ENCODE peak calls at places on chromosomes 4 and X, in eight cellular contexts. One of them, this sample, is unnamed.
A peak's percentile ranks its signal among the peaks of the same experiment; 100 is the strongest.

GRCh38 chrX:40663880-40664630 is 16.7 kb upstream of the CXorf38 start:
- ATAC-seq in HepG2: no peak
- ATAC-seq in K562: peak; percentile 68
- ATAC-seq in Panc1: no peak
- ATAC-seq in HCT116: no peak
- ATAC-seq in upper lobe of left lung: no peak
- ATAC-seq in GM12878: no peak
- ATAC-seq in GM23338: peak; percentile 87
- ATAC-seq in this sample: no peak

GRCh38 chrX:110210417-110211139 is 107.3 kb downstream of the AMMECR1 start:
- ATAC-seq in upper lobe of left lung: no peak
- ATAC-seq in Panc1: peak; percentile 88
- ATAC-seq in K562: peak; percentile 49
- ATAC-seq in HepG2: no peak
- ATAC-seq in GM12878: no peak
- ATAC-seq in GM23338: no peak
- ATAC-seq in HCT116: peak; percentile 81
- ATAC-seq in this sample: no peak

GRCh38 chrX:81202413-81202794 is 502 bp downstream of the SH3BGRL start:
- ATAC-seq in GM23338: peak; percentile 47
- ATAC-seq in Panc1: peak; percentile 59
- ATAC-seq in K562: peak; percentile 65
- ATAC-seq in GM12878: peak; percentile 38
- ATAC-seq in HCT116: peak; percentile 37
- ATAC-seq in upper lobe of left lung: peak; percentile 51
- ATAC-seq in HepG2: peak; percentile 29
- ATAC-seq in this sample: no peak

GRCh38 chr4:40516651-40517050 is 113.0 kb downstream of the RBM47 start:
- ATAC-seq in HCT116: no peak
- ATAC-seq in K562: no peak
- ATAC-seq in GM23338: peak; percentile 88
- ATAC-seq in upper lobe of left lung: no peak
- ATAC-seq in GM12878: peak; percentile 11
- ATAC-seq in HepG2: no peak
- ATAC-seq in Panc1: no peak
- ATAC-seq in this sample: no peak

GRCh38 chrX:131741103-131741581 is 197.3 kb downstream of the OR13H1 start:
- ATAC-seq in HCT116: no peak
- ATAC-seq in upper lobe of left lung: peak; percentile 94
- ATAC-seq in HepG2: no peak
- ATAC-seq in K562: no peak
- ATAC-seq in Panc1: no peak
- ATAC-seq in GM12878: peak; percentile 83
- ATAC-seq in GM23338: no peak
- ATAC-seq in this sample: peak; percentile 90

GRCh38 chr4:121125486-121125885 is 38.6 kb downstream of the TNIP3 start:
- ATAC-seq in GM23338: no peak
- ATAC-seq in upper lobe of left lung: no peak
- ATAC-seq in GM12878: no peak
- ATAC-seq in K562: no peak
- ATAC-seq in HepG2: peak; percentile 67
- ATAC-seq in HCT116: no peak
- ATAC-seq in Panc1: no peak
- ATAC-seq in this sample: peak; percentile 16

GRCh38 chrX:9899640-9900075 is 67.5 kb upstream of the CLDN34 start:
- ATAC-seq in HepG2: no peak
- ATAC-seq in GM23338: no peak
- ATAC-seq in GM12878: peak; percentile 82
- ATAC-seq in upper lobe of left lung: no peak
- ATAC-seq in Panc1: no peak
- ATAC-seq in HCT116: no peak
- ATAC-seq in K562: no peak
- ATAC-seq in this sample: no peak

GRCh38 chr4:158875026-158875425 is 106.2 kb downstream of the FNIP2 start:
- ATAC-seq in Panc1: no peak
- ATAC-seq in HepG2: peak; percentile 26
- ATAC-seq in upper lobe of left lung: no peak
- ATAC-seq in GM12878: no peak
- ATAC-seq in HCT116: no peak
- ATAC-seq in K562: no peak
- ATAC-seq in GM23338: no peak
- ATAC-seq in this sample: no peak

GRCh38 chr4:21901831-21902230 is 46.7 kb downstream of the KCNIP4 start:
- ATAC-seq in Panc1: no peak
- ATAC-seq in GM12878: no peak
- ATAC-seq in HepG2: no peak
- ATAC-seq in upper lobe of left lung: no peak
- ATAC-seq in GM23338: no peak
- ATAC-seq in HCT116: no peak
- ATAC-seq in K562: no peak
- ATAC-seq in this sample: no peak

GRCh38 chr4:114688063-114688462 is 89.5 kb downstream of the UGT8 start:
- ATAC-seq in GM12878: no peak
- ATAC-seq in Panc1: no peak
- ATAC-seq in HCT116: no peak
- ATAC-seq in GM23338: no peak
- ATAC-seq in HepG2: no peak
- ATAC-seq in K562: no peak
- ATAC-seq in upper lobe of left lung: no peak
- ATAC-seq in this sample: no peak

GRCh38 chr4:186266699-186267467 is 894 bp downstream of the F11 start:
- ATAC-seq in HCT116: no peak
- ATAC-seq in K562: no peak
- ATAC-seq in GM12878: no peak
- ATAC-seq in HepG2: peak; percentile 97
- ATAC-seq in GM23338: peak; percentile 96
- ATAC-seq in upper lobe of left lung: peak; percentile 84
- ATAC-seq in Panc1: no peak
- ATAC-seq in this sample: no peak

GRCh38 chrX:378443-378842 is 8.3 kb downstream of the PPP2R3B start:
- ATAC-seq in upper lobe of left lung: peak; percentile 58
- ATAC-seq in GM12878: no peak
- ATAC-seq in Panc1: no peak
- ATAC-seq in HepG2: no peak
- ATAC-seq in K562: no peak
- ATAC-seq in GM23338: no peak
- ATAC-seq in HCT116: no peak
- ATAC-seq in this sample: no peak

GRCh38 chrX:42396136-42396535 is 381.8 kb downstream of the PPP1R2C start:
- ATAC-seq in Panc1: no peak
- ATAC-seq in upper lobe of left lung: no peak
- ATAC-seq in GM12878: no peak
- ATAC-seq in GM23338: no peak
- ATAC-seq in HepG2: no peak
- ATAC-seq in K562: no peak
- ATAC-seq in HCT116: no peak
- ATAC-seq in this sample: no peak

GRCh38 chr4:152935661-152936445 is at the start of gene FHDC1:
- ATAC-seq in GM23338: peak; percentile 80
- ATAC-seq in upper lobe of left lung: peak; percentile 92
- ATAC-seq in HepG2: peak; percentile 84
- ATAC-seq in Panc1: peak; percentile 75
- ATAC-seq in K562: peak; percentile 91
- ATAC-seq in GM12878: peak; percentile 59
- ATAC-seq in HCT116: peak; percentile 88
- ATAC-seq in this sample: peak; percentile 22
- TF ChIP-seq CTCF in GM23338: no peak
- TF ChIP-seq CTCF in upper lobe of left lung: peak; percentile 31
- TF ChIP-seq CTCF in HepG2: peak; percentile 24
- TF ChIP-seq CTCF in Panc1: peak; percentile 2
- TF ChIP-seq CTCF in K562: no peak
- TF ChIP-seq CTCF in GM12878: no peak
- TF ChIP-seq CTCF in HCT116: peak; percentile 20
- TF ChIP-seq CTCF in this sample: no peak

GRCh38 chr4:16969696-16970135 is 71.3 kb upstream of the LDB2 start:
- ATAC-seq in HCT116: no peak
- ATAC-seq in HepG2: peak; percentile 82
- ATAC-seq in GM23338: no peak
- ATAC-seq in GM12878: no peak
- ATAC-seq in upper lobe of left lung: no peak
- ATAC-seq in Panc1: no peak
- ATAC-seq in K562: no peak
- ATAC-seq in this sample: peak; percentile 93

DNA sequence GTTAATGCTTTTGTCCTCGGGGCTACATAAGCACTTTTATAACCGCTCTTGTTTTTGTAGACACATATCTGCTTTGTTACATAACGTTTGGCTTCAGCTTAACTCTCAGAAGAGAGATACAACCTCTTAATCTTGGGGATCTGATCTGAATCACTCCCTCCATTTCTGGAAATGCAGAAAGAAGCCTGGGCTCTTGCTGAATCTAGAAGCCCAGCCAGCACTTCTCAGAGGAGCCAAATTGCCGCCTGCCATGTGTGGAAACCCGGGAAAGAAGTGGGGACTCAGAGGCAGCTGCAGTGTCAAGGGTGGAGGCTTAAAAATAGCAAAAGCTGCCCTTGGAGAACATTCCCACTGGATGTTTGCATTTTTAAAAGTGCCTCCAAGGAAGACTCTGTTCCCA is 69.3 kb upstream of the LDB2 start:
- ATAC-seq in Panc1: no peak
- ATAC-seq in K562: no peak
- ATAC-seq in HepG2: no peak
- ATAC-seq in upper lobe of left lung: no peak
- ATAC-seq in HCT116: no peak
- ATAC-seq in GM12878: no peak
- ATAC-seq in GM23338: no peak
- ATAC-seq in this sample: peak; percentile 61
- TF ChIP-seq POLR2AphosphoS5 in Panc1: no peak
- TF ChIP-seq POLR2AphosphoS5 in K562: no peak
- TF ChIP-seq POLR2AphosphoS5 in HepG2: no peak
- TF ChIP-seq POLR2AphosphoS5 in upper lobe of left lung: no peak
- TF ChIP-seq POLR2AphosphoS5 in HCT116: no peak
- TF ChIP-seq POLR2AphosphoS5 in GM12878: no peak
- TF ChIP-seq POLR2AphosphoS5 in GM23338: no peak
- TF ChIP-seq POLR2AphosphoS5 in this sample: peak; percentile 61

GRCh38 chr4:116599859-116600258 is 485.5 kb downstream of the TRAM1L1 start:
- ATAC-seq in upper lobe of left lung: no peak
- ATAC-seq in Panc1: no peak
- ATAC-seq in HepG2: peak; percentile 96
- ATAC-seq in GM12878: peak; percentile 94
- ATAC-seq in HCT116: peak; percentile 81
- ATAC-seq in K562: peak; percentile 69
- ATAC-seq in GM23338: peak; percentile 94
- ATAC-seq in this sample: no peak
- TF ChIP-seq CTCF in upper lobe of left lung: no peak
- TF ChIP-seq CTCF in Panc1: no peak
- TF ChIP-seq CTCF in HepG2: peak; percentile 28
- TF ChIP-seq CTCF in GM12878: peak; percentile 44
- TF ChIP-seq CTCF in HCT116: peak; percentile 40
- TF ChIP-seq CTCF in K562: no peak
- TF ChIP-seq CTCF in GM23338: peak; percentile 46
- TF ChIP-seq CTCF in this sample: no peak

DNA sequence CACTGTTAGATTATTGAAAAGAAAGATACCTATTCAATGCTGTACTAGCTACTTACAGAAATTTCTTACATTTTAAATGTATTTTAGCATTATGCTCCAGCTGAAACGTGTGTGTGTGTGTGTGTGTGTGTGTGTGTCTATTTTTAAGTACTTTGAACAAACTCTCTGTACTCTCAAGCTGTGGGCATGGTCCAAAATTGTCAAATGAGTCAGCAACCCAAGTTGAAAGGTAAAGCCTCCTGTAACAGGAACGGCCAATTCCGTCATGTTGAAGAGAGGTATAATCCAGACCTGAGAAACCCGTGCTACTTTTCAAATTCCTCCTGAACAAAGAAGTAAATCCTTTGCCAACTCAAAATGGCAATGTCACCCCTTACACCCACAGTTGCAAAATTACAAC is 20.5 kb downstream of the MAOB start:
- ATAC-seq in HepG2: no peak
- ATAC-seq in HCT116: peak; percentile 72
- ATAC-seq in K562: no peak
- ATAC-seq in Panc1: no peak
- ATAC-seq in upper lobe of left lung: no peak
- ATAC-seq in GM23338: no peak
- ATAC-seq in GM12878: no peak
- ATAC-seq in this sample: peak; percentile 66
- TF ChIP-seq POLR2AphosphoS5 in HepG2: no peak
- TF ChIP-seq POLR2AphosphoS5 in HCT116: no peak
- TF ChIP-seq POLR2AphosphoS5 in K562: no peak
- TF ChIP-seq POLR2AphosphoS5 in Panc1: no peak
- TF ChIP-seq POLR2AphosphoS5 in upper lobe of left lung: no peak
- TF ChIP-seq POLR2AphosphoS5 in GM23338: no peak
- TF ChIP-seq POLR2AphosphoS5 in GM12878: no peak
- TF ChIP-seq POLR2AphosphoS5 in this sample: peak; percentile 44

DNA sequence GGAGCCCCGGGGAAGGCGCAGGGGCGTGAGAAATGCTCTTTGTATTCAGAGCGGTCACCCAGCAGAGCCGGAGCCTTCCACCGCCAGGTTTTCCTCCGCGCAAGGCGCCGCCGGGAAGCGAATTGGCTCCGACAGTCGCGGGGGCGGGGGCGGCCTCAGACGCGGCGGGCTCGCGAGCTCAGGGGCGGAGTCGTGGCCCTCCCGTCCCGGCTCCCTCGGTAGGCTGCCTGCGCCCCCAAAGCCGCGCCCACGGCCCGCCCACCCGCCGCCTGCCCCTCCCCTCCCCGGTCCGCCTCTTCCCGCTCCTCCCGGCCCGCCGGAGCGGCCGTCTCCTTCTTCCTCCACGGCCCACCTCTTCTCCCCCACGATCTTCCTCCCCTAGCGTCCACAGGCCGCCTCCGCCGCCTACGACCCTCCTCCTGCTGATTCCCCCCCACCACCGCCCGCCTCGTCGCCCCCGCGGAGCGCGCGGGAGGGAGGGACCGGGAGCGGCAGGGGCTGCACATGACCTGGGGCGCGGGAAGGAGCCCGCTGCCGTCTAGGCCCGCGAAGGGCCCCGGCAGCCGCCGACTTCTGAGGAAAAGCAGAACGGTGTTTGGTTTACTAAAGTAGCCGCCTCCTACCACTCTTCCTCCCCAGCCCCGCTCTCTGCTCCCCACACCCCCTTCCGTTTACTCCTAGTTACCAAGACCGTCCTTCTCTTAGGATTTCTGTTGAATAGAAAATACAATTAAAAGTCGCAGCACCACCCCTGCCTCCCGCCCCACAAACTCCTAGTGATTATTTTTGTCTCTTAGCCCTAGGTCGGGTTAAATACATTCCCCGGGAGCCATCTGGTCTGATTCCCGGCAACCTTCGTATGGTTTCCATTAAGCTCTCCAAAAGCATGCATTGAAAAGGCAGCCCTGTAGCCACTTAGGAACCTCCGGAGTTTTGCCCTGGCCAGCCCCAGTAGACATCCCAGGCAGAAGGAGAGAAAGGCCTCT is 53.2 kb downstream of the C4orf51 start:
- ATAC-seq in HepG2: peak; percentile 83
- ATAC-seq in Panc1: peak; percentile 91
- ATAC-seq in K562: peak; percentile 99
- ATAC-seq in GM23338: peak; percentile 87
- ATAC-seq in upper lobe of left lung: peak; percentile 90
- ATAC-seq in HCT116: peak; percentile 89
- ATAC-seq in GM12878: peak; percentile 95
- ATAC-seq in this sample: peak; percentile 89
- TF ChIP-seq CTCF in HepG2: no peak
- TF ChIP-seq CTCF in Panc1: no peak
- TF ChIP-seq CTCF in K562: no peak
- TF ChIP-seq CTCF in GM23338: no peak
- TF ChIP-seq CTCF in upper lobe of left lung: peak; percentile 36
- TF ChIP-seq CTCF in HCT116: no peak
- TF ChIP-seq CTCF in GM12878: no peak
- TF ChIP-seq CTCF in this sample: peak; percentile 22

GRCh38 chrX:71578253-71579135 is at the start of gene GCNA:
- ATAC-seq in GM12878: no peak
- ATAC-seq in HCT116: no peak
- ATAC-seq in K562: no peak
- ATAC-seq in Panc1: no peak
- ATAC-seq in HepG2: no peak
- ATAC-seq in upper lobe of left lung: peak; percentile 28
- ATAC-seq in GM23338: no peak
- ATAC-seq in this sample: no peak
- TF ChIP-seq POLR2AphosphoS5 in GM12878: no peak
- TF ChIP-seq POLR2AphosphoS5 in HCT116: no peak
- TF ChIP-seq POLR2AphosphoS5 in K562: no peak
- TF ChIP-seq POLR2AphosphoS5 in Panc1: no peak
- TF ChIP-seq POLR2AphosphoS5 in HepG2: no peak
- TF ChIP-seq POLR2AphosphoS5 in upper lobe of left lung: no peak
- TF ChIP-seq POLR2AphosphoS5 in GM23338: no peak
- TF ChIP-seq POLR2AphosphoS5 in this sample: no peak

This sample was measured in gastroesophageal sphincter.